ENCODE peak calls at places on chromosomes 16 and 17, in four cellular contexts. Z is cardiac muscle cell, G is left ventricle myocardium inferior, V is HCT116. E is an unnamed sample.

GRCh38 chr17:4679652-4680051 is 24.3 kb downstream of the PELP1 start:
- DNase-seq in V (peak), G (no peak), Z (peak), E (peak)

GRCh38 chr17:46074540-46074939 is 75.5 kb downstream of the STH start:
- DNase-seq in V (no peak), G (no peak), Z (no peak), E (no peak)

GRCh38 chr17:41705271-41705991 is 6.7 kb upstream of the GAST start:
- DNase-seq in G (no peak), Z (peak), V (no peak), E (no peak)

GRCh38 chr17:72151565-72152391 is 31.0 kb downstream of the SOX9 start:
- DNase-seq in V (peak), Z (peak), G (peak), E (peak)

GRCh38 chr17:18257747-18258355 is 687 bp downstream of the FLII start:
- DNase-seq in Z (peak), V (no peak), G (peak), E (no peak)

GRCh38 chr17:44122825-44123355 is 551 bp downstream of the HDAC5 start:
- DNase-seq in G (no peak), V (no peak), Z (no peak), E (no peak)

GRCh38 chr17:13736915-13737314 is 135.2 kb upstream of the HS3ST3A1 start:
- DNase-seq in G (no peak), V (no peak), Z (peak), E (no peak)

GRCh38 chr16:79099701-79100100 is 500.8 kb downstream of the MAF start:
- DNase-seq in G (no peak), Z (no peak), V (no peak), E (no peak)

GRCh38 chr16:82603784-82604411 is 22.9 kb upstream of the CDH13 start:
- DNase-seq in G (peak), Z (peak), V (peak), E (no peak)

DNA sequence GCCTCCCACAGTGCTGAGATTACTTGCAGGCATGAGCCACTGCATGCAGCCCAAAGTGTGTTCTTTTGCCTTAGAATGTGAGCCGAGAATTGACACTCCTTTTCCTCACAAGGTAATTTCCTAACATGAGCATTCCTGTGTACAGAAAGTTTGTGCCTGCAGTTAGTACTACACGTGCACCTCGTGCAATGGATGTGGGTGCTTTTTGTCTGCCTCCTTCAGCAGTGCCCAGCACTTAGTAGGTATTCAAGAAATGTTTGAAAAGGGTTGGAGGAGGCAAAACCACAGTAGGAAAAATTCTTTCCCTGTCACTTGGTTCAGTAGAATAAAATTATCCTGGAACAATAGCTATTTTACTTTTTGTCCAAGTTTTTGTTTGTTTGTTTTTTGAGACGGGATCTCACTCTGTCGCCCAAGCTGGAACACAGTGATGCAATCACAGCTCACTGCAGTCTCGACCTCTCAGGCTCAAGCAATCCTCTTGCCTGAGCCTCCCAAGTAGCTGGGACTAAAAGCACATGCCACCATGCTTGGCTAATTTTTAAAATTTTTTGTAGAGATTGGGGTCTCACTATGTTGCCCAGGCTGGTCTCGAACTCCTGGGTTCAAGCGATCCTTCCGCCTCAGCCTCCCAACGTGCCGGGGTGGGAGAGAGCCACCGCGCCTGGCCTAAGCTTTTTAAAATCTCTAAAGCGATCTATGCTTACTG is 2.4 kb downstream of the NDE1 start:
- DNase-seq in V (no peak), Z (no peak), G (no peak), E (no peak)
- H3K4me3 ChIP-seq in V (no peak), Z (no peak), G (no peak), E (no peak)

GRCh38 chr17:917391-917811 is 62.2 kb downstream of the NXN start:
- DNase-seq in G (no peak), V (no peak), Z (no peak), E (no peak)
- H3K4me3 ChIP-seq in G (peak), V (no peak), Z (no peak), E (no peak)

GRCh38 chr16:57464523-57464922 is 2.0 kb downstream of the POLR2C start:
- DNase-seq in V (no peak), Z (no peak), G (no peak), E (no peak)

GRCh38 chr16:57468346-57468745 is 5.9 kb downstream of the POLR2C start:
- DNase-seq in Z (no peak), G (no peak), V (no peak), E (no peak)

GRCh38 chr16:57462209-57462977 is at the start of gene POLR2C:
- DNase-seq in G (peak), V (peak), Z (peak), E (peak)

DNA sequence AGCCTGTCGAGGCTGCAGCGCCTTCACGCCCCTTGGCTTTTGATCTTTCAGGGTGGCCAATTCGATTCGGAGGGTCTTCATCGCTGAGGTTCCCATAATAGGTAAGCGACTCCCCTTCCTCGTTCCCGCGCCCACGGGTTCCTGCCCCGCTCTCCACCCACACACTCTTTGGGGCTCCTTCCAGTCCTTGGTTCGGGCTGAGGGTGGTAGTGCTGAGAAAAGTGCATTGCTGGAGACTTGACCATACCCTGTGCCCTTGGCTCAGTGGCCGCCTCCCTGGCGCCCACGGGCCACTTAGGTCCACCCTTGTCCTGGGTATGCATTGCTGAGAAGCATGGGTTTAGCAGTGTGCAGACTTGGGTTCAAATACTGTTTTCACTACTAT is 491 bp downstream of the POLR2C start:
- DNase-seq in Z (no peak), G (no peak), V (no peak), E (no peak)
- H3K4me3 ChIP-seq in Z (peak), G (peak), V (peak), E (peak)

GRCh38 chr16:67001159-67001486 is 12.7 kb downstream of the CES4A start:
- DNase-seq in G (no peak), V (no peak), Z (no peak), E (no peak)
- H3K4me3 ChIP-seq in G (peak), V (no peak), Z (peak), E (no peak)

DNA sequence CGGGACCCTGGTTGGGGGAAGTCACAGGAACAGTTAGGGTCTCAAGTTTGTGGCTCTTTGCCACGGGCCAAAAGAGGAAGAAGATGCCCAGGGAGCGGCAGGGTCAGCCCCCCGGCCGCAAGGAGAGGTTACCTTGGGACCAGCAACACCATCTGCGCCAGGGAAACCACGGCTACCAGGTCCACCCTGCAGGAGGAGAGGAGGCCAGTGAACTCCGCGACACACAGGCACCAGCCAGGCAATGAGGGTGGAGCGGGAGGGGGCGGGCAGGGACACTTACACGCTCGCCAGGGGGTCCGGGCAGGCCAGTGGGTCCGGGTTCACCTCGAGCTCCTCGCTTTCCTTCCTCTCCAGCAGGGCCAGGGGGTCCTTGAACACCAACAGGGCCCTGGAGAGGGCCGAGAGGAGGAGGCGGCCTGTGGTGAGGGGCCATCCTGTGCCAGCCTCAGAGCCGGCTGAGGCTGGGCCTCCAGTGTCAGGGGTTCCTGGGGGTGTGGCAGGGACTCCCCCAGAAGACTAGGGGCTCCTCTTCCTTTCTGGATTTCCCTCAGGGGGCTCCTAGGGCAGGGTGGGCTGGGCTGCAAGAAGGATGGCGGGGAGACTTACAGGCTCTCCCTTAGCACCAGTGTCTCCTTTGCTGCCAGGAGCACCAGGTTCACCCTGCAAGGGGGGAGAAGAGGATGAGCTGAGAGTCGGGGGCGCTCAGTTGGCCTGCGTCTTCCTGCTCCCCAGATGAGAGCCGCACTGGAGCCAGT is 6.8 kb downstream of the COL1A1 start:
- DNase-seq in Z (peak), G (no peak), V (no peak), E (no peak)
- H3K4me3 ChIP-seq in Z (no peak), G (no peak), V (no peak), E (no peak)

GRCh38 chr16:166375-167116 is 768 bp downstream of the HBM start:
- DNase-seq in Z (no peak), V (no peak), G (no peak), E (no peak)

GRCh38 chr16:167117-167462 is 1.3 kb downstream of the HBM start:
- DNase-seq in Z (no peak), V (no peak), G (no peak), E (no peak)

GRCh38 chr16:165539-166374 is at the start of gene HBM:
- DNase-seq in G (no peak), V (no peak), Z (no peak), E (no peak)

GRCh38 chr16:162271-162991 is 3.3 kb upstream of the HBM start:
- DNase-seq in V (no peak), Z (no peak), G (no peak), E (no peak)

GRCh38 chr16:165218-165538 is 600 bp upstream of the HBM start:
- DNase-seq in V (no peak), Z (no peak), G (no peak), E (no peak)
- H3K4me3 ChIP-seq in V (no peak), Z (peak), G (peak), E (peak)

GRCh38 chr16:68737730-68738590 is 868 bp downstream of the CDH1 start:
- DNase-seq in V (no peak), Z (no peak), G (no peak), E (no peak)

GRCh38 chr16:68737046-68737729 is at the start of gene CDH1:
- DNase-seq in V (peak), G (no peak), Z (no peak), E (peak)

GRCh38 chr16:68734782-68735181 is 2.3 kb upstream of the CDH1 start:
- DNase-seq in G (no peak), V (no peak), Z (no peak), E (no peak)

GRCh38 chr16:68733570-68733969 is 3.5 kb upstream of the CDH1 start:
- DNase-seq in G (no peak), Z (no peak), V (no peak), E (no peak)

GRCh38 chr16:68736561-68736960 is 531 bp upstream of the CDH1 start:
- DNase-seq in G (no peak), V (no peak), Z (no peak), E (no peak)
- H3K4me3 ChIP-seq in G (no peak), V (peak), Z (peak), E (peak)

DNA sequence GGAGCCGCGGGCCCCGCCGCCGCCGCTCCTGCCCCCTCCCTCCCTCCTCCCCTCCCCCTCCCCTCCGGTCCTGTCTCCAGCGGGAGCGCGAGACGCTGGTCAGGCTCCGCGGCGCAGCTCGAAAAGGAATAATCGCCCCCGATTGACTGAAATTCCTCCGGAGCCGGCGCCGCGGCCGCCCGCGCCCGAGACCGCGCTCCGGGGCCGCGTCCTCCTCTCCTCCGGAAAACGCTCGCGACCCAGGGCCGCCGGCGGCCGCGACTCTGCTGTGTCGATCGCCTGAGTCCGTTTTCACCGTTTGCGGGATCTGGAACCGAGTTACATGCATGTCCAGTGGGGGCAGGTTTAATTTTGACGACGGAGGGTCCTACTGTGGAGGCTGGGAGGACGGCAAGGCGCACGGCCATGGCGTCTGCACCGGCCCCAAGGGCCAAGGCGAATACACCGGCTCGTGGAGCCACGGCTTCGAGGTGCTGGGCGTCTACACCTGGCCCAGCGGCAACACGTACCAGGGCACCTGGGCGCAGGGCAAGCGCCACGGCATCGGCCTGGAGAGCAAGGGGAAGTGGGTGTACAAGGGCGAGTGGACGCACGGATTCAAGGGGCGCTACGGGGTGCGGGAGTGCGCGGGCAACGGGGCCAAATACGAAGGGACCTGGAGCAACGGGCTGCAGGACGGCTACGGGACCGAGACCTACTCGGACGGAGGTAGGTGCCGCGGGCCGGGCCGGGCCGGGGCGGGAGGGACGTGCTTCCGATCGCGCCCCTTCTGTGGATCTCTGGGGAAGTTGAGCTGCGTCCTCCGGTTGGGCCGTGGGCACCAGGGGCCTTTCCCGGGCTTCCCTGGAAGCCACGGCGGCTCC is 744 bp downstream of the JPH3 start:
- DNase-seq in Z (no peak), V (no peak), G (no peak), E (no peak)
- H3K4me3 ChIP-seq in Z (peak), V (no peak), G (peak), E (no peak)

GRCh38 chr17:67256075-67256732 is 11.2 kb upstream of the HELZ start:
- DNase-seq in V (no peak), G (no peak), Z (no peak), E (no peak)

GRCh38 chr17:67253379-67253778 is 8.4 kb upstream of the HELZ start:
- DNase-seq in V (no peak), Z (peak), G (no peak), E (no peak)

GRCh38 chr17:67260051-67260987 is 15.3 kb upstream of the HELZ start:
- DNase-seq in V (no peak), G (no peak), Z (peak), E (no peak)

GRCh38 chr17:67262420-67262819 is 17.4 kb upstream of the HELZ start:
- DNase-seq in Z (no peak), V (no peak), G (no peak), E (no peak)

DNA sequence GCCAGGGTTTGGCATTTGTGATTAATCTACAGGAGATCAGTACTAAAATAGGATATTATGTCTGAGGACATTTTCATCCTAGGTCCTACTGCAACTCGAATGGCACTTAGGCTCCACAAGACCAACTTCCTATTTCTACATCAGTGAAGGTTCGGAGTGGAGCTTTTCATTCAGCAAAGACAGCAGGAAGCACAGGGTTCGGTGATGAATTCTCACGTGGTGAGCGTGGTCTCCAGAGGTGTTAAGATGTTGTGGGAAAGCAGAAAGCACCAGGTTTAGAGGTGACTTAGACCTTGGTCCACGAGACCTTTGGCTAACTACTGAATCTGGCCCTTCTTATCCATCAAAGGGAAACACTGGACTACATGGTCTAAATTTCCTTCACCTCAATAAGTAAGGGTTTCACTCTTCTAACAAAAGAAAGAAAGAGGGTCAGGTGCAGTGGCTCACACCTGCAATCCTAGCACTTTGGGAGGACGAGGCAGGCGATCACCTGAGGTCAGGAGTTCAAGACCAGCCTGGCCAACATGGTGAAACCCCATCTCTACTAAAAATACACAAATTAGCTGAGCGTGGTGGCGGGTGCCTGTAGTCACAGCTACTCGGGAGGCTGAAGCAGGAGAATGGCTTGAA is 14.0 kb upstream of the HELZ start:
- DNase-seq in G (no peak), V (no peak), Z (no peak), E (no peak)
- H3K4me3 ChIP-seq in G (no peak), V (no peak), Z (no peak), E (no peak)